ENCODE peak calls at places on chromosomes 5 and 9, in five cellular contexts. F is A673, H is T-helper 1 cell, B is NCI-H146, D is mesenchymal stem cell. I is an unnamed sample.

GRCh38 chr5:81852277-81853004 is 101.5 kb upstream of the SSBP2 start:
- DNase-seq in F (peak), D (peak), H (peak), B (peak), I (peak)

GRCh38 chr5:142881727-142882126 is 111.5 kb downstream of the ARHGAP26 start:
- DNase-seq in H (no peak), D (no peak), B (no peak), F (no peak), I (no peak)

GRCh38 chr9:68489636-68490035 is 51.0 kb downstream of the TMEM252 start:
- DNase-seq in D (peak), F (no peak), B (no peak), H (no peak), I (no peak)

GRCh38 chr5:170636206-170636605 is 132.4 kb downstream of the KCNIP1 start:
- DNase-seq in B (no peak), D (no peak), F (no peak), H (no peak), I (peak)

GRCh38 chr5:135846311-135846710 is 11.8 kb downstream of the SLC25A48 start:
- DNase-seq in H (no peak), B (no peak), F (no peak), D (no peak), I (no peak)

GRCh38 chr5:442335-443238 is at the start of gene EXOC3:
- DNase-seq in F (peak), B (peak), D (peak), H (peak), I (peak)

GRCh38 chr5:73030995-73031394 is 75.2 kb downstream of the FCHO2 start:
- DNase-seq in H (no peak), D (peak), F (peak), B (no peak), I (peak)

GRCh38 chr9:69805962-69806633 is 14.5 kb upstream of the CFAP95 start:
- DNase-seq in H (no peak), B (no peak), F (no peak), D (no peak), I (no peak)

GRCh38 chr9:95138474-95138873 is 179.0 kb downstream of the FANCC start:
- DNase-seq in B (no peak), D (no peak), H (no peak), F (no peak), I (no peak)